ENCODE peak calls at places on chromosomes 6 and 20, in five cellular contexts. P is H1, Y is HEK293T, D is NT2/D1, H is GM12878. X is an unnamed sample.

GRCh38 chr6:91097316-91097878 is 510.5 kb upstream of the MAP3K7 start:
- DNase-seq in H (no peak), P (no peak), Y (no peak), D (no peak), X (no peak)

GRCh38 chr6:72446427-72446826 is 175.4 kb upstream of the KCNQ5 start:
- DNase-seq in Y (no peak), H (no peak), P (no peak), D (no peak), X (no peak)

GRCh38 chr6:112831022-112831421 is 483.9 kb downstream of the RFPL4B start:
- DNase-seq in H (no peak), P (no peak), D (no peak), Y (no peak), X (no peak)

GRCh38 chr6:30359276-30359675 is 14.3 kb downstream of the RPP21 start:
- DNase-seq in Y (no peak), P (no peak), H (no peak), D (no peak), X (no peak)

GRCh38 chr20:50916257-50916656 is 15.0 kb downstream of the ADNP start:
- DNase-seq in Y (peak; percentile 62), P (no peak), H (no peak), D (no peak), X (no peak)

GRCh38 chr6:169034523-169035167 is 219.0 kb downstream of the THBS2 start:
- DNase-seq in H (no peak), D (no peak), Y (no peak), P (no peak), X (no peak)

GRCh38 chr6:110039364-110039995 is 61.4 kb downstream of the GPR6 start:
- DNase-seq in Y (peak; percentile 82), D (peak; percentile 84), P (peak; percentile 86), H (peak; percentile 65), X (peak; percentile 73)

GRCh38 chr20:2693286-2693995 is 861 bp downstream of the EBF4 start:
- DNase-seq in P (no peak), D (no peak), H (no peak), Y (peak; percentile 52), X (no peak)

GRCh38 chr20:33431797-33432381 is 11.7 kb downstream of the SNTA1 start:
- DNase-seq in D (no peak), P (no peak), H (no peak), Y (no peak), X (peak; percentile 42)

GRCh38 chr6:2764610-2765165 is 505 bp upstream of the WRNIP1 start:
- DNase-seq in D (no peak), Y (no peak), H (no peak), P (no peak), X (peak; percentile 50)

GRCh38 chr6:25251426-25251825 is 27.7 kb upstream of the CARMIL1 start:
- DNase-seq in H (no peak), D (no peak), Y (no peak), P (no peak), X (no peak)

GRCh38 chr6:25250878-25251277 is 28.3 kb upstream of the CARMIL1 start:
- DNase-seq in P (no peak), H (peak; percentile 38), Y (no peak), D (no peak), X (no peak)

GRCh38 chr6:25249133-25249532 is 30.0 kb upstream of the CARMIL1 start:
- DNase-seq in Y (no peak), H (no peak), P (no peak), D (no peak), X (no peak)

GRCh38 chr6:25254671-25255070 is 24.5 kb upstream of the CARMIL1 start:
- DNase-seq in D (no peak), H (no peak), Y (no peak), P (no peak), X (no peak)

GRCh38 chr6:25253371-25253770 is 25.8 kb upstream of the CARMIL1 start:
- DNase-seq in D (no peak), P (no peak), Y (no peak), H (no peak), X (no peak)
- TF ChIP-seq SUZ12 in D (no peak), P (no peak), Y (no peak), H (no peak), X (no peak)

GRCh38 chr6:151097207-151097606 is 142.6 kb upstream of the AKAP12 start:
- DNase-seq in P (no peak), Y (no peak), H (no peak), D (no peak), X (no peak)

GRCh38 chr6:151096255-151096612 is 143.5 kb upstream of the AKAP12 start:
- DNase-seq in P (no peak), D (no peak), Y (no peak), H (no peak), X (peak; percentile 97)

GRCh38 chr6:151096691-151097090 is 143.1 kb upstream of the AKAP12 start:
- DNase-seq in H (no peak), D (no peak), Y (no peak), P (no peak), X (no peak)

GRCh38 chr6:151100326-151100725 is 139.4 kb upstream of the AKAP12 start:
- DNase-seq in P (no peak), H (no peak), Y (no peak), D (no peak), X (no peak)

DNA sequence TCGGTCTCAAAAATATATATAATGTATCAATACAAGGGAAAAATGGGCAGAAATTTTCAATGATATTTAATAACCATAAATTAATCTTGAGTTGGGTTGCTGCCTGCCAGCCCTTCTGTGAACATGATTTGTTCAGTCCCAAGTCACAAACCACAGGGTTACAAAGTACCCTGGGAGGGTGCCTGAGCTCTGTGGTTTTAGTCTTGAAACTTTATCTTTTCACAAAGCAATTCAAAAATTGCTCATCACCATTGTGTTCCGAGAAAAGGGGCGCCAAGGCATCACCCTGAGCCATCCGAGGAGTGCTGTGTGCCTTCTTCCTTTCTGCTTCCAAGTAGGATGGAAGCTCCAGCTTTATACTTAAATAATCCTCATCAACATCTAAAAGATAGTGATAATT is 141.6 kb upstream of the AKAP12 start:
- DNase-seq in H (no peak), Y (no peak), P (no peak), D (no peak), X (no peak)
- TF ChIP-seq SUZ12 in H (no peak), Y (no peak), P (no peak), D (no peak), X (no peak)

GRCh38 chr20:17621229-17621968 is 51.5 kb downstream of the DSTN start:
- DNase-seq in P (no peak), H (no peak), D (no peak), Y (no peak), X (no peak)
- TF ChIP-seq SUZ12 in P (no peak), H (no peak), D (no peak), Y (no peak), X (no peak)

GRCh38 chr6:84685983-84686584 is 78.3 kb downstream of the TBX18 start:
- DNase-seq in D (peak; percentile 1), Y (no peak), H (no peak), P (peak; percentile 15), X (peak; percentile 14)

GRCh38 chr6:84691978-84692623 is 72.3 kb downstream of the TBX18 start:
- DNase-seq in Y (no peak), D (no peak), H (no peak), P (no peak), X (no peak)

GRCh38 chr6:84687487-84687886 is 76.9 kb downstream of the TBX18 start:
- DNase-seq in P (no peak), H (no peak), D (peak; percentile 1), Y (no peak), X (no peak)

GRCh38 chr6:84688187-84688878 is 76.1 kb downstream of the TBX18 start:
- DNase-seq in Y (no peak), H (no peak), P (no peak), D (no peak), X (no peak)
- TF ChIP-seq SUZ12 in Y (no peak), H (no peak), P (no peak), D (no peak), X (no peak)

GRCh38 chr6:26553264-26553738 is 15.1 kb downstream of the HMGN4 start:
- DNase-seq in H (no peak), Y (no peak), P (no peak), D (no peak), X (peak; percentile 78)

GRCh38 chr6:26555505-26556262 is 17.5 kb downstream of the HMGN4 start:
- DNase-seq in D (no peak), P (no peak), Y (no peak), H (no peak), X (no peak)

GRCh38 chr6:26556263-26557070 is 18.3 kb downstream of the HMGN4 start:
- DNase-seq in H (no peak), P (no peak), Y (no peak), D (no peak), X (peak; percentile 93)

GRCh38 chr6:26553739-26554668 is 15.8 kb downstream of the HMGN4 start:
- DNase-seq in D (no peak), Y (no peak), P (no peak), H (no peak), X (peak; percentile 81)

DNA sequence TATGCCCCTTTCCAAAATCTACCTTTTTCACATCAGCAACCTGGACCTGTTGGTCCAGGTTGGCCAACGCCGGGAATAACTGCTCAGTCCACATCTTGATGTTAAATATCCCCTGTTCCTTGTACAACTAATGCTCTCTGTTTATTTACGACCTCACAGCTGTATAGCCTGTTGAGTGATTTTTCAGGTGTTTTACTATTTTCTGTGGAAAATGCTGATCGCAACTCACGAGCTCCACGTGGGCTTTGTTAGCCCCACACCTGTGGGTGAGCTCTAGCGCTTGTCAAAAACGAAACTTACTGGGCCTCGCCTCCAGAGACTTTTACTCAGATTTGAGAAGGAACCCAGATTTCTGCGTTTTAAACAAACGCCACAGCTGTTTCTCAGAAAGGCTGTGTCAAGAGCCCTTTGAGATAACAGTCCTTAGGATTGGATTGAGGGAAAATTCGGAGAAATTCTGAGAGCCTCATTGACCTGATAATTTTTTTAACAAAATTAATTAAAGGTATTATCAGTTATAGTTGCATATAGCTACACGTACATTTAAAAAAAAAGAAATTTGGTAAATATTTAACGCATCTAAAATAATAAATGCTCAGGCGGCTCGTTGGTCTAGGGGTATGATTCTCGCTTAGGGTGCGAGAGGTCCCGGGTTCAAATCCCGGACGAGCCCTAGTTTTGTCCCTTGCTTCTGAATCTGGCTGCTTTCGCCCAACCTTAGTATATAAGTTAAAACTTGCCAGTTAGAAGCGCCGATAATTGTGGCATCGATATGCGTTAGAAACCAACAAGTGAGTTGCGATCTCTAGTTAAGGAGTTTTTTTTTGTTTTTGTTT is 16.7 kb downstream of the HMGN4 start:
- DNase-seq in P (no peak), H (no peak), D (no peak), Y (no peak), X (peak; percentile 69)
- TF ChIP-seq SUZ12 in P (no peak), H (no peak), D (no peak), Y (no peak), X (no peak)

GRCh38 chr20:43165611-43166010 is 24.1 kb downstream of the PTPRT start:
- DNase-seq in P (no peak), Y (no peak), H (no peak), D (no peak), X (no peak)

DNA sequence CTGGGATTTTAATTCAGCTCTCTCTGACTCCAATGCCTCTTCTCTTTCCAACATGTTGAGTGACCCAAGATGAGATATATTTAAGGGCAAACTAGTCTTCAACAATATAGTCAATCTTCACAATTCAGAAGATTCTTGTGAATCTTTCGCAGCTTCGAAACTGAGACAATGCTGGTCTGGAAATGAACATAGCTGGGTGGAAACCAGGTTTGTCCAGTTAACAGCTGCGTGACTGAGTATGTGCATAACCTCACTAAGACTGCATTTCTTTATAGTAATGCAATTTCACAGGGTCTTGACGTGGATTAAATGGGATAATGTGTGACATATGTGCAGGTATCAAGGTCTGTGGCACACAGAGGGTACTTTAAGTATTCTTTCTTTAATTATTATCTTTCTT is 18.9 kb downstream of the PTPRT start:
- DNase-seq in Y (no peak), H (no peak), D (no peak), P (no peak), X (no peak)
- TF ChIP-seq SUZ12 in Y (no peak), H (no peak), D (no peak), P (no peak), X (no peak)

X was measured in HepG2.